ENCODE peak calls at places on chromosomes 13 and 19, in four cellular contexts. N is left ventricle myocardium inferior, E is lower lobe of right lung, Q is tibial nerve. M is an unnamed sample.

GRCh38 chr19:13487985-13488384 is 18.3 kb downstream of the CACNA1A start:
- DNase-seq in N (no peak), Q (no peak), E (no peak), M (no peak)

GRCh38 chr13:70568571-70568970 is 460.3 kb upstream of the KLHL1 start:
- DNase-seq in E (no peak), Q (no peak), N (no peak), M (no peak)

GRCh38 chr13:26996965-26997752 is 174.5 kb downstream of the USP12 start:
- DNase-seq in E (no peak), N (no peak), Q (no peak), M (no peak)

GRCh38 chr19:3413796-3414327 is 47.5 kb downstream of the NFIC start:
- DNase-seq in Q (no peak), N (no peak), E (no peak), M (no peak)

GRCh38 chr19:17797397-17798201 is 2.7 kb downstream of the B3GNT3 start:
- DNase-seq in N (no peak), E (no peak), Q (no peak), M (no peak)

GRCh38 chr13:49908637-49909036 is 27.5 kb downstream of the SPRYD7 start:
- DNase-seq in N (no peak), E (no peak), Q (no peak), M (no peak)

GRCh38 chr19:39324242-39324842 is 3.7 kb upstream of the LRFN1 start:
- DNase-seq in N (no peak), Q (no peak), E (no peak), M (no peak)

GRCh38 chr19:38401148-38401547 is 1.7 kb upstream of the FAM98C start:
- DNase-seq in Q (no peak), E (no peak), N (no peak), M (no peak)

GRCh38 chr19:5826531-5827341 is 12.8 kb downstream of the FUT6 start:
- DNase-seq in N (peak; percentile 66), Q (no peak), E (peak; percentile 80), M (peak; percentile 93)

GRCh38 chr13:36432106-36432544 is at the start of gene CCNA1:
- DNase-seq in Q (no peak), N (peak; percentile 19), E (peak; percentile 58), M (no peak)

GRCh38 chr19:14503285-14503684 is 7.4 kb upstream of the GIPC1 start:
- DNase-seq in N (no peak), Q (no peak), E (no peak), M (no peak)

GRCh38 chr13:113307491-113307890 is 10.5 kb downstream of the LAMP1 start:
- DNase-seq in N (no peak), E (no peak), Q (no peak), M (no peak)

GRCh38 chr13:83815598-83815997 is 66.7 kb downstream of the SLITRK1 start:
- DNase-seq in N (no peak), Q (no peak), E (no peak), M (no peak)

GRCh38 chr13:114134111-114134943 is 1.9 kb upstream of the RASA3 start:
- DNase-seq in Q (no peak), E (peak; percentile 43), N (no peak), M (peak; percentile 77)

GRCh38 chr19:2793126-2793525 is 7.8 kb downstream of the THOP1 start:
- DNase-seq in N (no peak), Q (no peak), E (no peak), M (no peak)

GRCh38 chr13:90307136-90307535 is 1040.4 kb upstream of the MIR17HG start:
- DNase-seq in N (no peak), E (no peak), Q (no peak), M (no peak)

GRCh38 chr19:17052439-17052838 is 22.8 kb downstream of the HAUS8 start:
- DNase-seq in Q (no peak), N (no peak), E (no peak), M (no peak)

GRCh38 chr19:3129112-3129511 is 6.7 kb upstream of the GNA15 start:
- DNase-seq in N (no peak), E (no peak), Q (no peak), M (no peak)

GRCh38 chr13:48155850-48156249 is 60.9 kb upstream of the MED4 start:
- DNase-seq in Q (no peak), N (no peak), E (no peak), M (no peak)

GRCh38 chr13:101453784-101454201 is 1.3 kb downstream of the ITGBL1 start:
- DNase-seq in E (peak; percentile 50), Q (no peak), N (peak; percentile 17), M (peak; percentile 57)

GRCh38 chr13:29369060-29369743 is 226.3 kb downstream of the SLC7A1 start:
- DNase-seq in N (no peak), Q (no peak), E (no peak), M (no peak)

GRCh38 chr13:30870916-30871712 is 35.0 kb upstream of the MEDAG start:
- DNase-seq in Q (no peak), E (no peak), N (no peak), M (no peak)

GRCh38 chr13:106011600-106011999 is 523.9 kb downstream of the EFNB2 start:
- DNase-seq in E (no peak), N (no peak), Q (no peak), M (no peak)

GRCh38 chr19:45403781-45404556 is 900 bp downstream of the PPP1R13L start:
- DNase-seq in Q (no peak), N (peak; percentile 75), E (peak; percentile 75), M (no peak)

GRCh38 chr19:38838208-38838985 is 6.8 kb upstream of the ECH1 start:
- DNase-seq in N (no peak), E (no peak), Q (no peak), M (no peak)

GRCh38 chr13:105979586-105979985 is 555.9 kb downstream of the EFNB2 start:
- DNase-seq in Q (no peak), N (no peak), E (no peak), M (no peak)

GRCh38 chr13:68185767-68186166 is 955.6 kb upstream of the PCDH9 start:
- DNase-seq in Q (no peak), E (no peak), N (no peak), M (no peak)

GRCh38 chr19:40530091-40530901 is 46.4 kb upstream of the SHKBP1 start:
- DNase-seq in E (no peak), Q (no peak), N (no peak), M (peak; percentile 62)

GRCh38 chr13:51714663-51715168 is 89.2 kb downstream of the DHRS12 start:
- DNase-seq in N (no peak), Q (no peak), E (no peak), M (no peak)

GRCh38 chr19:17755977-17756670 is 4.8 kb downstream of the FCHO1 start:
- DNase-seq in Q (no peak), N (no peak), E (no peak), M (no peak)

GRCh38 chr13:52916483-52916990 is 68.1 kb upstream of the PCDH8 start:
- DNase-seq in E (no peak), Q (no peak), N (no peak), M (no peak)

GRCh38 chr13:109468123-109468522 is 318.3 kb downstream of the IRS2 start:
- DNase-seq in Q (no peak), E (no peak), N (no peak), M (no peak)

GRCh38 chr13:87094646-87095045 is 576.5 kb upstream of the SLITRK5 start:
- DNase-seq in E (no peak), N (no peak), Q (no peak), M (no peak)

GRCh38 chr13:42355118-42355840 is 83.3 kb downstream of the AKAP11 start:
- DNase-seq in N (no peak), E (no peak), Q (no peak), M (no peak)

GRCh38 chr19:35130761-35131720 is 3.8 kb downstream of the LGI4 start:
- DNase-seq in N (no peak), Q (no peak), E (no peak), M (no peak)
- H3K4me1 ChIP-seq in N (peaks cover 22% of the 10 kb centered on the region), Q (peaks cover 27% of the 10 kb centered on the region), E (peaks cover 14% of the 10 kb centered on the region), M (no peaks in the 10 kb centered on the region)

DNA sequence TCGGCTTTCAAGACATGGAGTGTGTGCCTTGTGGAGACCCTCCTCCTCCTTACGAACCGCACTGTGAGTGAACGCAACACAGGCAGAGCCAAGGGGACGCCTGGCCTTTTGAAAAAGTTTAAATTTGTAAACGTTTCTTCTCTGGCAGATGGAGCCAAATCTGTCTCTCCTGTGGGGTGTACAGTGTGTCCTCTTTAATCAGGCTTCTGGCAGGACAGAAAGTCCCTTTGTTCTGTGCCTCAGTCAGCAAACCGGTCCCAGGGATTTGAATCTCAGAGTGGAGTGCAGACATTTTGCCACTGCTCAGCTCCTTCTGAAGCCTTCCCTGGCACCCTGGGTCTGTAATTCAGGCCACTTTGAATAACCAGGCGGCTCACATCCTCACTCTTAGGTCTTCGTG is 56.5 kb downstream of the TNFRSF19 start:
- DNase-seq in E (no peak), Q (no peak), N (no peak), M (no peak)
- H3K27ac ChIP-seq in E (no peak overlapping the region), Q (peak overlapping the region; percentile 71), N (peak overlapping the region; percentile 75), M (no peak overlapping the region)

GRCh38 chr19:48615145-48616040 is 517 bp upstream of the FAM83E start:
- DNase-seq in Q (no peak), N (no peak), E (no peak), M (no peak)
- TF ChIP-seq CTCF in Q (no peak), N (no peak), E (no peak), M (no peak)

GRCh38 chr19:4714016-4714415 is 9.6 kb downstream of the DPP9 start:
- DNase-seq in Q (no peak), N (no peak), E (no peak), M (no peak)
- H3K4me1 ChIP-seq in Q (no peaks in the 10 kb centered on the region), N (peaks cover 70% of the 10 kb centered on the region), E (peaks cover 65% of the 10 kb centered on the region), M (no peaks in the 10 kb centered on the region)

DNA sequence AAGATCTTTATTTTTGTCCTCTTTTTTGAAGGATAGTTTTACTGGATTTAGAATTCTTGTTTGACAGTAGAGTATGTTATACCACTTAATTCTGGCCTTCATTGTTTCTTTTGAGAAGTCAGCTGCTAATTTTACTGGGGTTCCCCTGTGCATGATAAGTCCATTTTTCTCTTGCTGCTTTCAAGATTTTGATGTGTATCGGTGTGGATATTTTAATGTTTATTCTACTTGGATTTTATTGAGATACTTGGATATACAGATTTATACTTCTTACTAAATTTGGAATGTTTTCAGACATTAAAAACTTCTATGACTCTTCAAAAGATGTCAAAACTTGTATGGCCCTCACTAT is 86.9 kb downstream of the URI1 start:
- DNase-seq in Q (no peak), E (no peak), N (no peak), M (no peak)
- H3K27ac ChIP-seq in Q (no peak overlapping the region), E (no peak overlapping the region), N (no peak overlapping the region), M (no peak overlapping the region)

DNA sequence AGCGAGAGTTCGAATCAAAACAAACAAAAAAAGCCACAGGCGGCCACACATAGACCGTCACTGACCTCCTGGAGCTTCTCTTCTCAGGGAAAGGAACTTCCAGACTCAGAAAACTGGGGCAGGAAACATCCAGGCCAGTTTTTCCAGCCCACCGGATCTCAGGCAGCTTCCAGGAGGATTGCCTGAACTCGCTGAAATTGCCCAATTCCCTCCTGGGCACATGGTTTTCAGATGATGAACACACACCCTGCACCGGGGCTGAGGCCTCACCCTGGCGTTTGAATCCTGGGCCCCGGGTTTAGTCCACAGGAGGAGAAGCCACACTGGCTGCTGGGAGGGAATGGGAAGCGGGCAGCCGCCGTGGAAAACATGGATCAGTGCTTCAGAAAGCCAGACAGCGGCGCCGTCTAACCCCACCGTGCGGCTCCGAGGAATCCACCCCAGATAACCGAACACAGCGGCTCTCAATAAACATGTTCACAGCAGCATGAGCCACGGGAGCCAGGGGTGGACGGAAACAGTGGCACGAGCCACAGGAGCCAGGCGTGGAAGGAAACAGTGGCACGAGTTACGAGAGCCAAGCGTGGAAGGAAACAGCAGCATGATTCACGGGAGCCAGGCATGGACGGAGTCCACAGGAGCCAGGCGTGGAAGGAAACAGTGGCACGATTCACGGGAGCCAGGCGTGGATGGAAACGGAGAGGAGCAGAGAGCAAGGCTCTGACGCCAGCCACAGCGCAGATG is 18.2 kb upstream of the PTBP1 start:
- DNase-seq in Q (peak; percentile 68), E (no peak), N (no peak), M (peak; percentile 82)
- TF ChIP-seq CTCF in Q (no peak), E (no peak), N (no peak), M (no peak)